ENCODE peak calls at places on chromosomes 4 and X, in nine cellular contexts. One of them, this sample, is unnamed.

GRCh38 chr4:86706923-86707597 is 112.9 kb downstream of the PTPN13 start:
- DNase-seq in GM06990: no peak
- DNase-seq in Peyer's patch: no peak
- DNase-seq in DND-41: no peak
- DNase-seq in mucosa of descending colon: no peak
- DNase-seq in NB4: peak; percentile 2
- DNase-seq in Jurkat, Clone E6-1: no peak
- DNase-seq in CD4-positive, CD25-positive, alpha-beta regulatory T cell: no peak
- DNase-seq in tibial nerve: no peak
- DNase-seq in this sample: no peak

GRCh38 chrX:123077671-123078070 is 106.4 kb upstream of the GRIA3 start:
- DNase-seq in DND-41: no peak
- DNase-seq in NB4: no peak
- DNase-seq in mucosa of descending colon: no peak
- DNase-seq in Jurkat, Clone E6-1: no peak
- DNase-seq in CD4-positive, CD25-positive, alpha-beta regulatory T cell: no peak
- DNase-seq in GM06990: no peak
- DNase-seq in tibial nerve: no peak
- DNase-seq in Peyer's patch: no peak
- DNase-seq in this sample: no peak

GRCh38 chr4:186839122-186840037 is 115.7 kb upstream of the FAT1 start:
- DNase-seq in tibial nerve: no peak
- DNase-seq in DND-41: no peak
- DNase-seq in CD4-positive, CD25-positive, alpha-beta regulatory T cell: no peak
- DNase-seq in mucosa of descending colon: no peak
- DNase-seq in Peyer's patch: no peak
- DNase-seq in GM06990: peak; percentile 18
- DNase-seq in NB4: peak; percentile 48
- DNase-seq in Jurkat, Clone E6-1: no peak
- DNase-seq in this sample: no peak

GRCh38 chr4:122328893-122329292 is 49.9 kb upstream of the ADAD1 start:
- DNase-seq in NB4: no peak
- DNase-seq in Peyer's patch: no peak
- DNase-seq in GM06990: no peak
- DNase-seq in tibial nerve: no peak
- DNase-seq in mucosa of descending colon: no peak
- DNase-seq in DND-41: no peak
- DNase-seq in CD4-positive, CD25-positive, alpha-beta regulatory T cell: no peak
- DNase-seq in Jurkat, Clone E6-1: no peak
- DNase-seq in this sample: no peak

GRCh38 chrX:96564595-96564994 is 120.0 kb upstream of the DIAPH2 start:
- DNase-seq in NB4: no peak
- DNase-seq in DND-41: no peak
- DNase-seq in CD4-positive, CD25-positive, alpha-beta regulatory T cell: no peak
- DNase-seq in Jurkat, Clone E6-1: no peak
- DNase-seq in mucosa of descending colon: no peak
- DNase-seq in Peyer's patch: no peak
- DNase-seq in GM06990: no peak
- DNase-seq in tibial nerve: no peak
- DNase-seq in this sample: no peak

GRCh38 chr4:183140911-183141320 is 41.9 kb downstream of the WWC2 start:
- DNase-seq in Jurkat, Clone E6-1: no peak
- DNase-seq in GM06990: no peak
- DNase-seq in CD4-positive, CD25-positive, alpha-beta regulatory T cell: no peak
- DNase-seq in tibial nerve: no peak
- DNase-seq in DND-41: no peak
- DNase-seq in NB4: no peak
- DNase-seq in Peyer's patch: no peak
- DNase-seq in mucosa of descending colon: no peak
- DNase-seq in this sample: no peak

GRCh38 chr4:122086338-122086737 is 65.8 kb upstream of the BLTP1 start:
- DNase-seq in NB4: no peak
- DNase-seq in Jurkat, Clone E6-1: no peak
- DNase-seq in CD4-positive, CD25-positive, alpha-beta regulatory T cell: no peak
- DNase-seq in GM06990: no peak
- DNase-seq in DND-41: no peak
- DNase-seq in tibial nerve: no peak
- DNase-seq in Peyer's patch: no peak
- DNase-seq in mucosa of descending colon: no peak
- DNase-seq in this sample: no peak

GRCh38 chr4:59553739-59554126 is 1646.4 kb upstream of the ADGRL3 start:
- DNase-seq in DND-41: no peak
- DNase-seq in Peyer's patch: no peak
- DNase-seq in mucosa of descending colon: no peak
- DNase-seq in GM06990: no peak
- DNase-seq in tibial nerve: no peak
- DNase-seq in Jurkat, Clone E6-1: no peak
- DNase-seq in CD4-positive, CD25-positive, alpha-beta regulatory T cell: no peak
- DNase-seq in NB4: no peak
- DNase-seq in this sample: no peak

GRCh38 chrX:12771445-12772069 is 19.7 kb upstream of the PRPS2 start:
- DNase-seq in NB4: peak; percentile 80
- DNase-seq in tibial nerve: no peak
- DNase-seq in DND-41: peak; percentile 11
- DNase-seq in GM06990: peak; percentile 67
- DNase-seq in Jurkat, Clone E6-1: peak; percentile 63
- DNase-seq in Peyer's patch: peak; percentile 84
- DNase-seq in mucosa of descending colon: peak; percentile 66
- DNase-seq in CD4-positive, CD25-positive, alpha-beta regulatory T cell: peak; percentile 66
- DNase-seq in this sample: peak; percentile 22

GRCh38 chrX:32155044-32155638 is 1056.2 kb downstream of the DMD start:
- DNase-seq in mucosa of descending colon: no peak
- DNase-seq in GM06990: no peak
- DNase-seq in DND-41: no peak
- DNase-seq in NB4: no peak
- DNase-seq in CD4-positive, CD25-positive, alpha-beta regulatory T cell: no peak
- DNase-seq in Peyer's patch: no peak
- DNase-seq in Jurkat, Clone E6-1: no peak
- DNase-seq in tibial nerve: no peak
- DNase-seq in this sample: no peak

GRCh38 chrX:18861436-18861950 is 122.4 kb downstream of the PHKA2 start:
- DNase-seq in tibial nerve: no peak
- DNase-seq in CD4-positive, CD25-positive, alpha-beta regulatory T cell: no peak
- DNase-seq in Jurkat, Clone E6-1: no peak
- DNase-seq in NB4: no peak
- DNase-seq in Peyer's patch: no peak
- DNase-seq in DND-41: no peak
- DNase-seq in mucosa of descending colon: no peak
- DNase-seq in GM06990: no peak
- DNase-seq in this sample: no peak

GRCh38 chr4:6493668-6494304 is 21.4 kb upstream of the PPP2R2C start:
- DNase-seq in GM06990: no peak
- DNase-seq in Jurkat, Clone E6-1: no peak
- DNase-seq in tibial nerve: no peak
- DNase-seq in Peyer's patch: no peak
- DNase-seq in DND-41: no peak
- DNase-seq in CD4-positive, CD25-positive, alpha-beta regulatory T cell: no peak
- DNase-seq in NB4: no peak
- DNase-seq in mucosa of descending colon: no peak
- DNase-seq in this sample: no peak

GRCh38 chr4:186902361-186902760 is 178.7 kb upstream of the FAT1 start:
- DNase-seq in mucosa of descending colon: no peak
- DNase-seq in tibial nerve: no peak
- DNase-seq in CD4-positive, CD25-positive, alpha-beta regulatory T cell: no peak
- DNase-seq in NB4: no peak
- DNase-seq in Jurkat, Clone E6-1: no peak
- DNase-seq in Peyer's patch: no peak
- DNase-seq in DND-41: no peak
- DNase-seq in GM06990: no peak
- DNase-seq in this sample: no peak

GRCh38 chr4:4856071-4857000 is 3.1 kb upstream of the MSX1 start:
- DNase-seq in GM06990: peak; percentile 45
- DNase-seq in Peyer's patch: no peak
- DNase-seq in tibial nerve: no peak
- DNase-seq in NB4: no peak
- DNase-seq in DND-41: no peak
- DNase-seq in Jurkat, Clone E6-1: no peak
- DNase-seq in CD4-positive, CD25-positive, alpha-beta regulatory T cell: no peak
- DNase-seq in mucosa of descending colon: no peak
- DNase-seq in this sample: no peak

GRCh38 chrX:14030248-14030592 is 528 bp upstream of the GEMIN8 start:
- DNase-seq in tibial nerve: no peak
- DNase-seq in NB4: peak; percentile 43
- DNase-seq in Peyer's patch: no peak
- DNase-seq in DND-41: no peak
- DNase-seq in mucosa of descending colon: no peak
- DNase-seq in CD4-positive, CD25-positive, alpha-beta regulatory T cell: no peak
- DNase-seq in Jurkat, Clone E6-1: no peak
- DNase-seq in GM06990: no peak
- DNase-seq in this sample: no peak

GRCh38 chr4:182680196-182680771 is 236.9 kb downstream of the DCTD start:
- DNase-seq in NB4: no peak
- DNase-seq in Peyer's patch: no peak
- DNase-seq in DND-41: no peak
- DNase-seq in tibial nerve: no peak
- DNase-seq in CD4-positive, CD25-positive, alpha-beta regulatory T cell: no peak
- DNase-seq in mucosa of descending colon: no peak
- DNase-seq in GM06990: no peak
- DNase-seq in Jurkat, Clone E6-1: no peak
- DNase-seq in this sample: peak; percentile 55

GRCh38 chr4:116180056-116180690 is 905.2 kb downstream of the TRAM1L1 start:
- DNase-seq in Peyer's patch: no peak
- DNase-seq in mucosa of descending colon: no peak
- DNase-seq in GM06990: no peak
- DNase-seq in DND-41: no peak
- DNase-seq in tibial nerve: no peak
- DNase-seq in NB4: peak; percentile 14
- DNase-seq in Jurkat, Clone E6-1: no peak
- DNase-seq in CD4-positive, CD25-positive, alpha-beta regulatory T cell: no peak
- DNase-seq in this sample: no peak

GRCh38 chr4:2297606-2298517 is 36.0 kb upstream of the MXD4 start:
- DNase-seq in Jurkat, Clone E6-1: no peak
- DNase-seq in CD4-positive, CD25-positive, alpha-beta regulatory T cell: no peak
- DNase-seq in NB4: no peak
- DNase-seq in mucosa of descending colon: no peak
- DNase-seq in tibial nerve: no peak
- DNase-seq in DND-41: no peak
- DNase-seq in GM06990: no peak
- DNase-seq in Peyer's patch: peak; percentile 65
- DNase-seq in this sample: no peak

GRCh38 chrX:134548844-134549205 is 88.9 kb downstream of the HPRT1 start:
- DNase-seq in Peyer's patch: no peak
- DNase-seq in tibial nerve: no peak
- DNase-seq in DND-41: no peak
- DNase-seq in NB4: no peak
- DNase-seq in mucosa of descending colon: no peak
- DNase-seq in GM06990: no peak
- DNase-seq in CD4-positive, CD25-positive, alpha-beta regulatory T cell: no peak
- DNase-seq in Jurkat, Clone E6-1: no peak
- DNase-seq in this sample: no peak
- H3K4me3 ChIP-seq in Peyer's patch: peak overlapping the region; percentile 49
- H3K4me3 ChIP-seq in tibial nerve: peak overlapping the region; percentile 62
- H3K4me3 ChIP-seq in DND-41: peak overlapping the region; percentile 88
- H3K4me3 ChIP-seq in NB4: peak overlapping the region; percentile 87
- H3K4me3 ChIP-seq in mucosa of descending colon: no peak overlapping the region
- H3K4me3 ChIP-seq in GM06990: peak overlapping the region; percentile 71
- H3K4me3 ChIP-seq in CD4-positive, CD25-positive, alpha-beta regulatory T cell: peak overlapping the region; percentile 55
- H3K4me3 ChIP-seq in Jurkat, Clone E6-1: peak overlapping the region; percentile 69
- H3K4me3 ChIP-seq in this sample: peak overlapping the region; percentile 71

GRCh38 chr4:163665521-163666334 is 171.2 kb downstream of the TMA16 start:
- DNase-seq in DND-41: no peak
- DNase-seq in CD4-positive, CD25-positive, alpha-beta regulatory T cell: no peak
- DNase-seq in NB4: no peak
- DNase-seq in Jurkat, Clone E6-1: no peak
- DNase-seq in tibial nerve: no peak
- DNase-seq in Peyer's patch: no peak
- DNase-seq in mucosa of descending colon: no peak
- DNase-seq in GM06990: no peak
- DNase-seq in this sample: no peak
- H3K4me3 ChIP-seq in DND-41: no peak overlapping the region
- H3K4me3 ChIP-seq in CD4-positive, CD25-positive, alpha-beta regulatory T cell: peak overlapping the region; percentile 55
- H3K4me3 ChIP-seq in NB4: no peak overlapping the region
- H3K4me3 ChIP-seq in Jurkat, Clone E6-1: no peak overlapping the region
- H3K4me3 ChIP-seq in tibial nerve: no peak overlapping the region
- H3K4me3 ChIP-seq in Peyer's patch: no peak overlapping the region
- H3K4me3 ChIP-seq in mucosa of descending colon: no peak overlapping the region
- H3K4me3 ChIP-seq in GM06990: no peak overlapping the region
- H3K4me3 ChIP-seq in this sample: no peak overlapping the region

GRCh38 chrX:1393871-1394615 is 2.1 kb upstream of the SLC25A6 start:
- DNase-seq in GM06990: no peak
- DNase-seq in CD4-positive, CD25-positive, alpha-beta regulatory T cell: no peak
- DNase-seq in NB4: no peak
- DNase-seq in DND-41: no peak
- DNase-seq in Peyer's patch: peak; percentile 37
- DNase-seq in tibial nerve: no peak
- DNase-seq in Jurkat, Clone E6-1: no peak
- DNase-seq in mucosa of descending colon: peak; percentile 33
- DNase-seq in this sample: no peak
- H3K4me3 ChIP-seq in GM06990: peak overlapping the region; percentile 88
- H3K4me3 ChIP-seq in CD4-positive, CD25-positive, alpha-beta regulatory T cell: no peak overlapping the region
- H3K4me3 ChIP-seq in NB4: no peak overlapping the region
- H3K4me3 ChIP-seq in DND-41: peak overlapping the region; percentile 81
- H3K4me3 ChIP-seq in Peyer's patch: no peak overlapping the region
- H3K4me3 ChIP-seq in tibial nerve: peak overlapping the region; percentile 89
- H3K4me3 ChIP-seq in Jurkat, Clone E6-1: no peak overlapping the region
- H3K4me3 ChIP-seq in mucosa of descending colon: no peak overlapping the region
- H3K4me3 ChIP-seq in this sample: peak overlapping the region; percentile 100

GRCh38 chrX:73855546-73855945 is 292.5 kb downstream of the CHIC1 start:
- DNase-seq in NB4: peak; percentile 68
- DNase-seq in CD4-positive, CD25-positive, alpha-beta regulatory T cell: peak; percentile 78
- DNase-seq in Jurkat, Clone E6-1: peak; percentile 51
- DNase-seq in Peyer's patch: peak; percentile 88
- DNase-seq in mucosa of descending colon: no peak
- DNase-seq in GM06990: no peak
- DNase-seq in DND-41: peak; percentile 69
- DNase-seq in tibial nerve: peak; percentile 27
- DNase-seq in this sample: peak; percentile 19

GRCh38 chrX:73849054-73849453 is 286.1 kb downstream of the CHIC1 start:
- DNase-seq in GM06990: no peak
- DNase-seq in Jurkat, Clone E6-1: no peak
- DNase-seq in NB4: no peak
- DNase-seq in Peyer's patch: no peak
- DNase-seq in CD4-positive, CD25-positive, alpha-beta regulatory T cell: no peak
- DNase-seq in mucosa of descending colon: no peak
- DNase-seq in tibial nerve: no peak
- DNase-seq in DND-41: no peak
- DNase-seq in this sample: no peak

GRCh38 chrX:73851014-73852009 is 288.3 kb downstream of the CHIC1 start:
- DNase-seq in CD4-positive, CD25-positive, alpha-beta regulatory T cell: peak; percentile 86
- DNase-seq in NB4: no peak
- DNase-seq in Peyer's patch: peak; percentile 95
- DNase-seq in GM06990: peak; percentile 83
- DNase-seq in Jurkat, Clone E6-1: no peak
- DNase-seq in DND-41: no peak
- DNase-seq in mucosa of descending colon: peak; percentile 89
- DNase-seq in tibial nerve: no peak
- DNase-seq in this sample: no peak

GRCh38 chrX:73850124-73851013 is 287.4 kb downstream of the CHIC1 start:
- DNase-seq in NB4: peak; percentile 28
- DNase-seq in Peyer's patch: peak; percentile 69
- DNase-seq in Jurkat, Clone E6-1: peak; percentile 1
- DNase-seq in mucosa of descending colon: peak; percentile 59
- DNase-seq in tibial nerve: no peak
- DNase-seq in GM06990: no peak
- DNase-seq in CD4-positive, CD25-positive, alpha-beta regulatory T cell: peak; percentile 10
- DNase-seq in DND-41: no peak
- DNase-seq in this sample: no peak

DNA sequence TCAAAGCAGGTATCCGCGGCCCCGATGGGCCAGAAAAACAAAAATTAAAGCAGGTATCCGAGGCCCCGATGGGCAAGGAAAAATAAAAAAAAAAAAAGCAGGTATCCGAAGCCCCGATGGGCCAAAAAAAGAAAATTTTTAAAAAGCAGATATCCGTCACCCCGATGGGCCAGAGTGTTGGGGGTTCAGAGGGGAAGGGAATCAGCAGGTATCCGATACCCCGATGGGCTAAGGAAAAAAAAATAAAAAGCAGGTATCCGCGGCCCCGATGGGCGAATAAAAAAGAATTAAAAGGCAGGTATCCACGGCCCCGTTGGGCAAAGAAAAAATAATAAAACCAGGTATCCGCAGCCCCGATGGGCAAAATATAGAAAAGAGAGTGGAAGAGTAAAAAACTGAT is 289.0 kb downstream of the CHIC1 start:
- DNase-seq in mucosa of descending colon: no peak
- DNase-seq in Peyer's patch: no peak
- DNase-seq in CD4-positive, CD25-positive, alpha-beta regulatory T cell: no peak
- DNase-seq in DND-41: no peak
- DNase-seq in NB4: no peak
- DNase-seq in GM06990: no peak
- DNase-seq in Jurkat, Clone E6-1: no peak
- DNase-seq in tibial nerve: no peak
- DNase-seq in this sample: no peak
- H3K4me3 ChIP-seq in mucosa of descending colon: no peak overlapping the region
- H3K4me3 ChIP-seq in Peyer's patch: peak overlapping the region; percentile 50
- H3K4me3 ChIP-seq in CD4-positive, CD25-positive, alpha-beta regulatory T cell: peak overlapping the region; percentile 64
- H3K4me3 ChIP-seq in DND-41: no peak overlapping the region
- H3K4me3 ChIP-seq in NB4: no peak overlapping the region
- H3K4me3 ChIP-seq in GM06990: peak overlapping the region; percentile 67
- H3K4me3 ChIP-seq in Jurkat, Clone E6-1: no peak overlapping the region
- H3K4me3 ChIP-seq in tibial nerve: no peak overlapping the region
- H3K4me3 ChIP-seq in this sample: no peak overlapping the region

This sample was measured in left ventricle myocardium inferior.